ENCODE peak calls at places on chromosomes 12 and 14, in nine cellular contexts. V, M, T, S, L, C, Y, P and D are unnamed samples.

GRCh38 chr14:103313704-103314103 is 20.3 kb upstream of the EIF5 start:
- DNase-seq in S (no peak), T (no peak), V (no peak), C (no peak), L (no peak), P (no peak), M (no peak), Y (no peak), D (no peak)

GRCh38 chr12:132391326-132392041 is 62.1 kb upstream of the GALNT9 start:
- DNase-seq in V (no peak), S (no peak), Y (no peak), M (no peak), L (peak; percentile 62), P (no peak), T (no peak), C (no peak), D (peak; percentile 32)

GRCh38 chr12:41468756-41469155 is 280.6 kb downstream of the PDZRN4 start:
- DNase-seq in V (no peak), C (no peak), Y (no peak), M (no peak), L (no peak), P (no peak), S (no peak), T (no peak), D (no peak)

GRCh38 chr12:25436206-25436912 is 116.7 kb downstream of the LMNTD1 start:
- DNase-seq in C (peak; percentile 85), L (no peak), T (peak; percentile 93), M (no peak), S (peak; percentile 68), V (peak; percentile 67), P (no peak), Y (peak; percentile 75), D (no peak)

GRCh38 chr14:90641111-90642010 is 174.9 kb downstream of the TTC7B start:
- DNase-seq in S (peak; percentile 44), P (no peak), T (no peak), C (no peak), L (no peak), Y (no peak), V (no peak), M (no peak), D (no peak)

GRCh38 chr12:24507827-24508226 is 441.1 kb downstream of the BCAT1 start:
- DNase-seq in Y (no peak), M (no peak), P (no peak), L (no peak), V (no peak), C (no peak), T (peak; percentile 15), S (no peak), D (no peak)

GRCh38 chr14:67883717-67884116 is 64.1 kb downstream of the RAD51B start:
- DNase-seq in T (peak; percentile 44), P (no peak), S (no peak), Y (no peak), L (no peak), V (no peak), M (no peak), C (no peak), D (no peak)

GRCh38 chr14:61671086-61671485 is 24.2 kb upstream of the HIF1A start:
- DNase-seq in M (no peak), P (no peak), L (no peak), T (no peak), V (no peak), C (no peak), Y (no peak), S (no peak), D (no peak)

DNA sequence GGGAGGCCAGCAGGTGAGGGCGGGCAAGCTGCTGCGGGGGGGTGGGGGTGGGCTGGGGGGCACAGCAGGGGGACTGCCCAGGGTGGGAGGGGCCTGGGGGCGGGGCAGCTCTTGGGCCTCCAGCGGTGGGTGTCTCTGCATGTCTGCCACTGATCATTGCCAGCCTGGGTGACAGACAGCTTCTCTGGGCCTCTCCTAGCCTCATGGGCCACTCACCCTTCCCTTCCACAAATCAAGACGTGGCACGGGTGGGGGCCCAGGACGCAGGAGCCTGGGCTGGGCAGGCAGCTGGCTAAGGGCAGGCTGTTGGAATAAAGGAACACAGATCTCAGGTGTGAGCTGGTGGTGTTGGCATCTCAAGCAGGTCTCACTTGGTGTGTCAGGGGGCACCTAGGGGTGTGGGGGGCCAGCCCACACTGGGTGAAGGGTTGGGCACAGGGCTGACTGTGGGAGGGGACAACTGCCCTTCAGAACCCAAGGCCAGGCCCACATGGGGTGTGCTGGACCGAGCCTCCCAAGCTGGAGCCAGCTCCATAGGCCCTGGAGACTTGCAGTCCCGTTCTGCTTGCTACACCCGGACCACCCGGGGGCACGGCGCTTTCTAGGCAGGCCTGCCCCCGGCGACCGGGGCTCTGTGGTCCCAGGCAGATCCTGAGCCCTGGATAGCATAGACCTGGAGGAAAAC is 3.0 kb downstream of the TEDC1 start:
- DNase-seq in M (no peak), T (no peak), Y (peak; percentile 33), S (no peak), C (peak; percentile 2), P (no peak), L (peak; percentile 57), V (no peak), D (peak; percentile 45)
- H3K9me3 ChIP-seq in M (no peaks in the 10 kb centered on the region), T (no peaks in the 10 kb centered on the region), Y (no peaks in the 10 kb centered on the region), S (no peaks in the 10 kb centered on the region), C (no peaks in the 10 kb centered on the region), P (no peaks in the 10 kb centered on the region), L (no peaks in the 10 kb centered on the region), V (no peaks in the 10 kb centered on the region), D (no peaks in the 10 kb centered on the region)

GRCh38 chr14:28308727-28309126 is 457.9 kb upstream of the FOXG1 start:
- DNase-seq in S (no peak), M (no peak), L (no peak), P (no peak), C (no peak), V (no peak), Y (no peak), T (peak; percentile 15), D (no peak)

GRCh38 chr14:28301179-28301578 is 465.4 kb upstream of the FOXG1 start:
- DNase-seq in Y (no peak), M (no peak), C (no peak), T (no peak), L (no peak), S (no peak), P (no peak), V (no peak), D (no peak)

GRCh38 chr14:28303248-28303647 is 463.3 kb upstream of the FOXG1 start:
- DNase-seq in P (no peak), M (no peak), S (no peak), V (no peak), L (no peak), T (peak; percentile 2), C (no peak), Y (no peak), D (no peak)

GRCh38 chr14:28307506-28307905 is 459.1 kb upstream of the FOXG1 start:
- DNase-seq in Y (no peak), T (no peak), P (no peak), V (no peak), C (no peak), S (no peak), M (no peak), L (no peak), D (no peak)

DNA sequence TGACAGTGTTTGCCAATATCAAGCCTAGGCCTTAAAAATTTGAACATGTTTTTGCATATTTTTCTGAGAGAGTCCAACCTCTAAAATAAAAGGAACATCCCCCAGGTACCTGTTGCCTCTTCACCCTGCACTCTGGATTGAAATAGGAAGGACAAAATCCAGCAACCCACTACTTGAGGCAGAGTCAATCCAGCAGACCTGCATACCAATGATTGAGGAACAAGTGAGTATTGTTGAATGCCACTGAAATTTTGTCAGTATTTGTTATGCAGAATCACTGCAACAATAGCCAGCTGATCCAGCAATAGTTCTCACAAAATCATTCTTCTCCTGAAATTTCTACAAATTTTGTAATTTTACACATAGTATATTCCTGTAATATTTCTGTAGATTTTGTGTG is 460.6 kb upstream of the FOXG1 start:
- DNase-seq in L (no peak), S (no peak), V (no peak), T (no peak), P (no peak), Y (no peak), M (no peak), C (no peak), D (no peak)
- H3K27ac ChIP-seq in L (no peak overlapping the region), S (no peak overlapping the region), V (no peak overlapping the region), T (no peak overlapping the region), P (no peak overlapping the region), Y (no peak overlapping the region), M (no peak overlapping the region), C (no peak overlapping the region), D (no peak overlapping the region)

DNA sequence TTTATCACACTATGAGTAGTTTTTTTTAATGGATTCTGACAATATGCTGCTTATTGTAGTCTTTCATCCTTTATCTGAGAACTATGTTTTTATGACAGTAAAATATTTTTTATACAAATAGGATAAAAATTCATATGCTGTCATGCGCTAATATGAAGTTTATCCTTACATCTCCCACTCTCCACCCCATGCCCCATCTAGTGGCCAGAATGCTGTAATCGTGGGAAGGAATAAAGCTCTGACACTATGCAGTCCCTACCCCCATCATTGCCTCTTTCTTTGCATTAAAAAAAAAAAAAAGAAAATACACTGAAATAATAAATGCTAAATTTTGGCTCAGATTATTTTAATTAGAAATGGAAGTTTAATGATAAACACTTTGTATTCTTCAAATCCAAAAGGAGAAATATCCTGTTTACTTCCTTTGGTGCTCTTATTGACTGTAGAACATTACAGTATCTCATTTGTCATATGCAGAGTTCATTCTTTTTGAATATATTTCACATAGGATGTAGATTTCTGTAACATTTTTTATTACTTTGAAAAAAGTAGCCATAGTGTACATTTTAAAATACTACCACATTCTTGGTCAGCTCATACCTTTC is 145.9 kb upstream of the SLCO1C1 start:
- DNase-seq in S (peak; percentile 45), Y (peak; percentile 80), M (peak; percentile 26), L (peak; percentile 64), V (no peak), T (peak; percentile 68), P (no peak), C (peak; percentile 51), D (no peak)
- TF ChIP-seq CTCF in S (peak; percentile 76), Y (peak; percentile 99), M (peak; percentile 53), L (peak; percentile 21), V (peak; percentile 89), T (peak; percentile 92), P (no peak), C (peak; percentile 62), D (peak; percentile 42)

GRCh38 chr12:34203866-34204620 is 181.7 kb downstream of the ALG10 start:
- DNase-seq in C (no peak), V (no peak), T (no peak), M (no peak), S (no peak), P (no peak), L (no peak), Y (no peak), D (no peak)

GRCh38 chr12:34205401-34205800 is 183.1 kb downstream of the ALG10 start:
- DNase-seq in V (no peak), C (no peak), M (no peak), L (no peak), T (no peak), P (no peak), S (no peak), Y (no peak), D (no peak)

GRCh38 chr12:34206061-34206785 is 183.9 kb downstream of the ALG10 start:
- DNase-seq in C (no peak), Y (no peak), T (no peak), P (no peak), V (no peak), S (no peak), L (no peak), M (no peak), D (no peak)

GRCh38 chr12:34207858-34208257 is 185.6 kb downstream of the ALG10 start:
- DNase-seq in Y (no peak), C (no peak), L (no peak), T (no peak), S (no peak), P (no peak), M (no peak), V (no peak), D (no peak)

DNA sequence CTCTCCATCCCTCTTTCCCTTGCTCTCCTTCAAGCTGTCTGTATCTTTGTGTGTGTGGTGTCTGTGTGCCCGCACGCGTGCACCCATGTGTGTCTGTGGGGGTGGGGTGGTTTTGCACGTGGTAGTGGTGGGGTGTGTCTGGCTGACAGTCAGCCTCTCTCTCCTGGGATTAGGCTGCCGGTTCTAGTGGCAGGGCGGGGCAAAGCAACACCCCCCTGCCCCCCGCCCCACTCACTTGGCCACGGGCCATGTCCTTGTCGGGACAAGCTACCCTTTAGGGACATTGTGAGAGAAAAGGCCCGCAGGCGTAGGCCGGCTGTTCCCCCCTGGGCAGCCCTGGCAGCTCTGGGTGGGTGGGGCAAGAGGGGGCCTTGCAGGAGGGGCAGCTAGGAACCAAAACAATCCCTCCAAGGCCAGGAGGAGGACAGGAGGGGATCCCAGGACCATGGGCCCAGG is 182.6 kb downstream of the ALG10 start:
- DNase-seq in M (no peak), Y (no peak), L (no peak), C (no peak), V (no peak), S (no peak), T (no peak), P (no peak), D (no peak)
- H3K9me3 ChIP-seq in M (no peaks in the 10 kb centered on the region), Y (peaks cover 49% of the 10 kb centered on the region), L (peaks cover 4% of the 10 kb centered on the region), C (no peaks in the 10 kb centered on the region), V (peaks cover 81% of the 10 kb centered on the region), S (no peaks in the 10 kb centered on the region), T (no peaks in the 10 kb centered on the region), P (no peaks in the 10 kb centered on the region), D (no peaks in the 10 kb centered on the region)